ENCODE peak calls at places on chromosomes 6 and 20, in nine cellular contexts. Y is HCT116, I is breast epithelium, J is K562, B is endothelial cell of umbilical vein, M is GM12892, P is spleen, S is HepG2, T is upper lobe of left lung. K is an unnamed sample.

GRCh38 chr6:15539722-15540270 is 123.0 kb downstream of the DTNBP1 start:
- DNase-seq in I (no peak), M (no peak), P (no peak), T (no peak), S (no peak), Y (no peak), J (no peak), B (no peak), K (no peak)

GRCh38 chr6:31204751-31205145 is 34.3 kb upstream of the POU5F1 start:
- DNase-seq in M (no peak), I (no peak), S (no peak), J (no peak), P (no peak), Y (no peak), B (no peak), T (no peak), K (no peak)

GRCh38 chr6:39048481-39049399 is at the start of gene GLP1R:
- DNase-seq in M (no peak), I (no peak), T (peak; percentile 84), S (no peak), B (no peak), Y (no peak), J (peak; percentile 44), P (peak; percentile 69), K (no peak)

GRCh38 chr6:11209941-11210340 is 22.5 kb downstream of the NEDD9 start:
- DNase-seq in J (no peak), T (no peak), M (no peak), P (no peak), S (no peak), B (peak; percentile 70), Y (no peak), I (no peak), K (no peak)

GRCh38 chr6:35011096-35012041 is 122.3 kb downstream of the ANKS1A start:
- DNase-seq in I (no peak), P (no peak), M (no peak), B (peak; percentile 38), S (no peak), J (no peak), Y (no peak), T (no peak), K (no peak)

GRCh38 chr6:74170118-74170517 is 474.1 kb downstream of the CD109 start:
- DNase-seq in S (no peak), M (no peak), Y (no peak), P (no peak), J (no peak), B (no peak), I (no peak), T (no peak), K (no peak)

GRCh38 chr20:53103124-53103523 is 131.0 kb downstream of the TSHZ2 start:
- DNase-seq in M (no peak), S (no peak), P (no peak), Y (no peak), T (no peak), J (no peak), I (no peak), B (no peak), K (no peak)

GRCh38 chr20:51700809-51701285 is 67.3 kb downstream of the ATP9A start:
- DNase-seq in T (no peak), P (no peak), B (peak; percentile 65), Y (peak; percentile 35), S (peak; percentile 75), M (no peak), I (no peak), J (peak; percentile 43), K (no peak)

GRCh38 chr20:49979030-49979832 is 3.5 kb upstream of the SNAI1 start:
- DNase-seq in I (no peak), Y (peak; percentile 38), M (peak; percentile 77), J (peak; percentile 87), P (peak; percentile 91), B (peak; percentile 48), S (peak; percentile 56), T (peak; percentile 92), K (no peak)

GRCh38 chr6:15977050-15977449 is 151.8 kb upstream of the MYLIP start:
- DNase-seq in I (no peak), Y (no peak), B (no peak), M (no peak), P (no peak), J (peak; percentile 38), T (no peak), S (peak; percentile 33), K (peak; percentile 31)

GRCh38 chr6:167553716-167554115 is 228.8 kb downstream of the TTLL2 start:
- DNase-seq in P (no peak), B (no peak), Y (no peak), I (no peak), T (peak; percentile 26), J (no peak), S (no peak), M (no peak), K (no peak)

GRCh38 chr6:158452191-158452590 is 107.7 kb upstream of the TMEM181 start:
- DNase-seq in Y (no peak), S (no peak), I (no peak), T (no peak), M (no peak), P (no peak), B (no peak), J (no peak), K (no peak)

GRCh38 chr6:26088344-26088743 is 1.1 kb downstream of the HFE start:
- DNase-seq in T (no peak), M (no peak), B (no peak), S (no peak), P (no peak), I (no peak), Y (no peak), J (no peak), K (no peak)

GRCh38 chr20:63162206-63162770 is 53.6 kb downstream of the YTHDF1 start:
- DNase-seq in P (peak; percentile 46), J (no peak), I (no peak), T (peak; percentile 50), M (no peak), S (no peak), Y (no peak), B (no peak), K (no peak)

GRCh38 chr6:46440133-46440532 is 51.1 kb downstream of the RCAN2 start:
- DNase-seq in J (no peak), P (no peak), S (no peak), B (no peak), Y (no peak), I (no peak), T (no peak), M (no peak), K (no peak)

GRCh38 chr6:90425161-90425641 is 128.6 kb upstream of the BACH2 start:
- DNase-seq in M (no peak), T (no peak), I (no peak), J (no peak), S (no peak), P (no peak), Y (no peak), B (no peak), K (no peak)

GRCh38 chr20:51563597-51564332 is 21.2 kb upstream of the NFATC2 start:
- DNase-seq in B (peak; percentile 94), M (no peak), J (peak; percentile 85), S (peak; percentile 68), I (no peak), P (no peak), Y (peak; percentile 51), T (peak; percentile 85), K (no peak)

GRCh38 chr6:134352786-134353480 is 35.0 kb upstream of the SGK1 start:
- DNase-seq in S (no peak), J (no peak), I (no peak), Y (no peak), P (no peak), B (no peak), M (no peak), T (no peak), K (no peak)

GRCh38 chr20:36061754-36062153 is 92.8 kb upstream of the EPB41L1 start:
- DNase-seq in S (no peak), B (no peak), J (no peak), Y (no peak), P (no peak), T (no peak), M (no peak), I (no peak), K (no peak)

GRCh38 chr6:97023982-97024381 is 99.5 kb downstream of the KLHL32 start:
- DNase-seq in T (no peak), B (no peak), J (no peak), M (no peak), Y (no peak), P (no peak), I (no peak), S (no peak), K (no peak)

GRCh38 chr20:34302723-34303528 is at the start of gene AHCY:
- DNase-seq in B (peak; percentile 96), T (peak; percentile 99), I (peak; percentile 96), J (peak; percentile 89), P (peak; percentile 99), M (peak; percentile 95), S (peak; percentile 97), Y (peak; percentile 95), K (peak; percentile 98)
- TF ChIP-seq POLR2A in B (peak; percentile 74), T (no peak), I (no peak), J (peak; percentile 91), P (no peak), M (peak; percentile 75), S (peak; percentile 96), Y (peak; percentile 47), K (peak; percentile 41)

DNA sequence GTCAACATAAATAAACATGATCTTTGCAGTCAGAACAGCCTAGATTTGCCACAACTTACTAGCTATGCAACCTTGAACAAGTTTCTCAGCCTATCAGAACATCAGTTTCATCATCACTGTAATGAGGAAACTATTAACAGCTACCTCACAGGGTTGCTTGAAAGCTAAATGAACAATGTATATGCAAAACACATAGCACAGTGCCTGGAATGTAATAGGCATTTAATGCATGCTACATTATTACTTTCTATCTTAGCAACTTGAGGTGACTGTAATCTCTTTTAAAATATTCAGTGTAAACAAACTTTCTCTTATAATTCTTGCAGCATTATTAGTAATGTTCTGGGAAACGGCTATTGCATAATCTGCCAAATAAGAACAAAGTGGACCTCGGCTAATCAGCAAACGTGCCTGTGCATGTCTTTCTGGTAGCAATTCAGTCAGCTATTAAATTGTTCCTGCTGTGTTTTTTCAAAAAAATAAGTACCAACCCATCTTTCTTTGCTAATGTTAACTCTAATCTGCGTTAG is 61.5 kb downstream of the SYNE1 start:
- DNase-seq in P (no peak), Y (no peak), B (no peak), I (peak; percentile 26), J (no peak), M (no peak), T (no peak), S (no peak), K (no peak)
- TF ChIP-seq POLR2AphosphoS5 in P (no peak), Y (no peak), B (no peak), I (peak; percentile 46), J (no peak), M (no peak), T (peak; percentile 42), S (no peak), K (peak; percentile 56)

DNA sequence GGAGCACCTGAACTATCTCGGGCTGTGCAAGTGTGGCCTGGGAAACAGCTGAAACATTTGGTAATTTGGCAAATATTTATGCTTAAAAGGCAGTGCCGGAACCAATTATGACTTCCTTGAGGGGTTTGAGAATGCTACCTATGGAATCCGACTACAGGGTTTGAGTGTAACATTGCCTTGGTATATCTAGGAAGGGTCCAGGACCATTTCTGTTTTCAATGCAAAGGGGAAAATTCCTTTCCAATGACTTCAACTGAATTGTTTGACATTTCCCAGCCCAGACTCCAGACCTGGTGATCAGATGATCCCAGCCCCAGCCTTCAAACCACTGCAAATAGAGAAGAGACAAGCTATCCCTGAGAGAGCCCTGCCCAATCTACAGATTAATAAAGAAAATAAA is 4.6 kb upstream of the PPP1R3G start:
- DNase-seq in M (no peak), B (no peak), Y (no peak), T (no peak), J (no peak), S (peak; percentile 80), I (no peak), P (no peak), K (no peak)
- TF ChIP-seq POLR2A in M (no peak), B (no peak), Y (no peak), T (no peak), J (no peak), S (no peak), I (no peak), P (no peak), K (no peak)

GRCh38 chr6:291697-292505 is at the start of gene DUSP22:
- DNase-seq in B (peak; percentile 83), M (peak; percentile 96), I (peak; percentile 87), P (peak; percentile 97), J (peak; percentile 100), Y (peak; percentile 45), S (peak; percentile 80), T (peak; percentile 97), K (no peak)
- TF ChIP-seq POLR2AphosphoS5 in B (peak; percentile 76), M (peak; percentile 76), I (peak; percentile 7), P (peak; percentile 81), J (peak; percentile 14), Y (peak; percentile 79), S (peak; percentile 71), T (peak; percentile 65), K (no peak)